ENCODE peak calls at places on chromosomes 2 and 18, in ten cellular contexts. One of them, this sample, is unnamed.

GRCh38 chr2:66872056-66872821 is 437.3 kb downstream of the MEIS1 start:
- DNase-seq in right cardiac atrium: no peak
- DNase-seq in HL-60: no peak
- DNase-seq in bronchial epithelial cell: peak; percentile 35
- DNase-seq in CD8-positive, alpha-beta memory T cell: no peak
- DNase-seq in left lung: no peak
- DNase-seq in mesenchymal stem cell: peak; percentile 76
- DNase-seq in MM.1S: no peak
- DNase-seq in AG04450: peak; percentile 41
- DNase-seq in CD8-positive, alpha-beta T cell: no peak
- DNase-seq in this sample: no peak

GRCh38 chr18:62807406-62807805 is 92.1 kb downstream of the PHLPP1 start:
- DNase-seq in right cardiac atrium: no peak
- DNase-seq in HL-60: peak; percentile 80
- DNase-seq in bronchial epithelial cell: no peak
- DNase-seq in CD8-positive, alpha-beta memory T cell: no peak
- DNase-seq in left lung: no peak
- DNase-seq in mesenchymal stem cell: no peak
- DNase-seq in MM.1S: no peak
- DNase-seq in AG04450: no peak
- DNase-seq in CD8-positive, alpha-beta T cell: no peak
- DNase-seq in this sample: no peak

GRCh38 chr2:100865819-100866462 is 46.0 kb downstream of the NPAS2 start:
- DNase-seq in right cardiac atrium: no peak
- DNase-seq in HL-60: no peak
- DNase-seq in bronchial epithelial cell: peak; percentile 83
- DNase-seq in CD8-positive, alpha-beta memory T cell: no peak
- DNase-seq in left lung: no peak
- DNase-seq in mesenchymal stem cell: peak; percentile 84
- DNase-seq in MM.1S: no peak
- DNase-seq in AG04450: no peak
- DNase-seq in CD8-positive, alpha-beta T cell: no peak
- DNase-seq in this sample: no peak

GRCh38 chr2:132267372-132267771 is 105.6 kb upstream of the ANKRD30BL start:
- DNase-seq in right cardiac atrium: no peak
- DNase-seq in HL-60: no peak
- DNase-seq in bronchial epithelial cell: no peak
- DNase-seq in CD8-positive, alpha-beta memory T cell: no peak
- DNase-seq in left lung: no peak
- DNase-seq in mesenchymal stem cell: peak; percentile 9
- DNase-seq in MM.1S: peak; percentile 63
- DNase-seq in AG04450: no peak
- DNase-seq in CD8-positive, alpha-beta T cell: no peak
- DNase-seq in this sample: no peak

GRCh38 chr2:37080674-37081073 is 3.5 kb downstream of the HEATR5B start:
- DNase-seq in right cardiac atrium: no peak
- DNase-seq in HL-60: no peak
- DNase-seq in bronchial epithelial cell: no peak
- DNase-seq in CD8-positive, alpha-beta memory T cell: no peak
- DNase-seq in left lung: no peak
- DNase-seq in mesenchymal stem cell: no peak
- DNase-seq in MM.1S: no peak
- DNase-seq in AG04450: no peak
- DNase-seq in CD8-positive, alpha-beta T cell: no peak
- DNase-seq in this sample: no peak

GRCh38 chr2:54558976-54559410 is 102.9 kb downstream of the SPTBN1 start:
- DNase-seq in right cardiac atrium: no peak
- DNase-seq in HL-60: no peak
- DNase-seq in bronchial epithelial cell: no peak
- DNase-seq in CD8-positive, alpha-beta memory T cell: no peak
- DNase-seq in left lung: no peak
- DNase-seq in mesenchymal stem cell: peak; percentile 47
- DNase-seq in MM.1S: no peak
- DNase-seq in AG04450: no peak
- DNase-seq in CD8-positive, alpha-beta T cell: no peak
- DNase-seq in this sample: no peak

GRCh38 chr2:11550901-11551568 is 17.2 kb downstream of the GREB1 start:
- DNase-seq in right cardiac atrium: no peak
- DNase-seq in HL-60: no peak
- DNase-seq in bronchial epithelial cell: no peak
- DNase-seq in CD8-positive, alpha-beta memory T cell: no peak
- DNase-seq in left lung: no peak
- DNase-seq in mesenchymal stem cell: no peak
- DNase-seq in MM.1S: no peak
- DNase-seq in AG04450: no peak
- DNase-seq in CD8-positive, alpha-beta T cell: no peak
- DNase-seq in this sample: no peak

GRCh38 chr18:21341141-21341540 is 99.1 kb downstream of the GREB1L start:
- DNase-seq in right cardiac atrium: no peak
- DNase-seq in HL-60: no peak
- DNase-seq in bronchial epithelial cell: peak; percentile 40
- DNase-seq in CD8-positive, alpha-beta memory T cell: no peak
- DNase-seq in left lung: no peak
- DNase-seq in mesenchymal stem cell: no peak
- DNase-seq in MM.1S: no peak
- DNase-seq in AG04450: no peak
- DNase-seq in CD8-positive, alpha-beta T cell: no peak
- DNase-seq in this sample: no peak

GRCh38 chr2:109702250-109702985 is 88.3 kb downstream of the SOWAHC start:
- DNase-seq in right cardiac atrium: no peak
- DNase-seq in HL-60: no peak
- DNase-seq in bronchial epithelial cell: peak; percentile 99
- DNase-seq in CD8-positive, alpha-beta memory T cell: no peak
- DNase-seq in left lung: no peak
- DNase-seq in mesenchymal stem cell: peak; percentile 62
- DNase-seq in MM.1S: no peak
- DNase-seq in AG04450: no peak
- DNase-seq in CD8-positive, alpha-beta T cell: no peak
- DNase-seq in this sample: no peak

GRCh38 chr2:200479617-200480292 is 30.1 kb downstream of the KCTD18 start:
- DNase-seq in right cardiac atrium: no peak
- DNase-seq in HL-60: no peak
- DNase-seq in bronchial epithelial cell: peak; percentile 66
- DNase-seq in CD8-positive, alpha-beta memory T cell: no peak
- DNase-seq in left lung: no peak
- DNase-seq in mesenchymal stem cell: peak; percentile 76
- DNase-seq in MM.1S: no peak
- DNase-seq in AG04450: peak; percentile 54
- DNase-seq in CD8-positive, alpha-beta T cell: no peak
- DNase-seq in this sample: no peak

DNA sequence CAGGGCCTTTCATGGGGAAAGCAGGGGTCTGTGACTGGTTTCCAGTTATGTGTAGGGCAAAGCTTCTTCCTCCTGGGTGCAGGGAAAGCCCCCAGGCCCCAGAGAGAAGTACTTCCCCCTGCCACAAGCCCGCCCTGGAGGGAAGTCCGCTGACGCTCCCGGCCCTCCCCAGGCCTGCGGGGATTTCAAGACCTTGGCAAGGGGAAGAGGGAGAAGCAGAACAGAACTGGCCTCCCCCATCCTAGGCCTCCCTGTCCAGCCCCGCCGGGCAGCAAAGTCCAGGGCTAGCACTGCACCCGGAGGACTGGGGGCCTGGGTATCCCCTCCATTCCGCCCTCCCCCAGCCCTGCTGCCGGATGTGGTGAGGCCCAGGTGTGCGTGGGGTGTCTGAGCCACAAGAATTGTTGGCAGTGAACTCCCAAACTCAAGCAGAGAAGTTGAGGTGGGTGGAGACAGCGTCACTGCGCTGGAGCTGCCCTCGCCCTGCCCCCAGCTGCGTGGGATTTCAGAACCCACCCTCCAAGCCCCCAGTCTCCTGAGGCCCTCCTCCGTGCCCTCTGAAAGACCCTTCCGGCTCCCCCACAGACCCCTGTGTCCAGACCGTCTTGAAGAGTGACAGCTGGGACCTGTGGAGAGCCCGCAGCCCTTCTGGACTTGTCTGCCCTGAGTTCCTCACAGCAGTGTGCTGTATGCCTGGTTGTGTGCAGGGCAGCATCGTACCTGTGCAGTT is 1.1 kb upstream of the DUSP2 start:
- DNase-seq in right cardiac atrium: peak; percentile 81
- DNase-seq in HL-60: peak; percentile 70
- DNase-seq in bronchial epithelial cell: peak; percentile 52
- DNase-seq in CD8-positive, alpha-beta memory T cell: peak; percentile 84
- DNase-seq in left lung: peak; percentile 94
- DNase-seq in mesenchymal stem cell: no peak
- DNase-seq in MM.1S: peak; percentile 80
- DNase-seq in AG04450: no peak
- DNase-seq in CD8-positive, alpha-beta T cell: peak; percentile 75
- DNase-seq in this sample: peak; percentile 85
- H3K4me3 ChIP-seq in right cardiac atrium: no peak overlapping the region
- H3K4me3 ChIP-seq in HL-60: peak overlapping the region; percentile 58
- H3K4me3 ChIP-seq in bronchial epithelial cell: no peak overlapping the region
- H3K4me3 ChIP-seq in CD8-positive, alpha-beta memory T cell: peak overlapping the region; percentile 89
- H3K4me3 ChIP-seq in left lung: no peak overlapping the region
- H3K4me3 ChIP-seq in mesenchymal stem cell: no peak overlapping the region
- H3K4me3 ChIP-seq in MM.1S: peak overlapping the region; percentile 73
- H3K4me3 ChIP-seq in AG04450: no peak overlapping the region
- H3K4me3 ChIP-seq in CD8-positive, alpha-beta T cell: peak overlapping the region; percentile 91
- H3K4me3 ChIP-seq in this sample: no peak overlapping the region

GRCh38 chr18:51191139-51191717 is 6.3 kb downstream of the MEX3C start:
- DNase-seq in right cardiac atrium: no peak
- DNase-seq in HL-60: no peak
- DNase-seq in bronchial epithelial cell: no peak
- DNase-seq in CD8-positive, alpha-beta memory T cell: no peak
- DNase-seq in left lung: no peak
- DNase-seq in mesenchymal stem cell: no peak
- DNase-seq in MM.1S: peak; percentile 50
- DNase-seq in AG04450: no peak
- DNase-seq in CD8-positive, alpha-beta T cell: peak; percentile 16
- DNase-seq in this sample: no peak
- H3K4me3 ChIP-seq in right cardiac atrium: no peak overlapping the region
- H3K4me3 ChIP-seq in HL-60: no peak overlapping the region
- H3K4me3 ChIP-seq in bronchial epithelial cell: no peak overlapping the region
- H3K4me3 ChIP-seq in CD8-positive, alpha-beta memory T cell: no peak overlapping the region
- H3K4me3 ChIP-seq in left lung: no peak overlapping the region
- H3K4me3 ChIP-seq in mesenchymal stem cell: no peak overlapping the region
- H3K4me3 ChIP-seq in MM.1S: no peak overlapping the region
- H3K4me3 ChIP-seq in AG04450: no peak overlapping the region
- H3K4me3 ChIP-seq in CD8-positive, alpha-beta T cell: no peak overlapping the region
- H3K4me3 ChIP-seq in this sample: no peak overlapping the region

GRCh38 chr18:56248613-56249235 is 389.7 kb downstream of the TXNL1 start:
- DNase-seq in right cardiac atrium: no peak
- DNase-seq in HL-60: no peak
- DNase-seq in bronchial epithelial cell: no peak
- DNase-seq in CD8-positive, alpha-beta memory T cell: no peak
- DNase-seq in left lung: no peak
- DNase-seq in mesenchymal stem cell: no peak
- DNase-seq in MM.1S: peak; percentile 76
- DNase-seq in AG04450: no peak
- DNase-seq in CD8-positive, alpha-beta T cell: no peak
- DNase-seq in this sample: no peak

GRCh38 chr18:56240405-56240804 is 398.0 kb downstream of the TXNL1 start:
- DNase-seq in right cardiac atrium: no peak
- DNase-seq in HL-60: no peak
- DNase-seq in bronchial epithelial cell: peak; percentile 2
- DNase-seq in CD8-positive, alpha-beta memory T cell: no peak
- DNase-seq in left lung: no peak
- DNase-seq in mesenchymal stem cell: peak; percentile 17
- DNase-seq in MM.1S: no peak
- DNase-seq in AG04450: peak; percentile 92
- DNase-seq in CD8-positive, alpha-beta T cell: no peak
- DNase-seq in this sample: no peak

GRCh38 chr18:56246912-56247311 is 391.5 kb downstream of the TXNL1 start:
- DNase-seq in right cardiac atrium: no peak
- DNase-seq in HL-60: no peak
- DNase-seq in bronchial epithelial cell: no peak
- DNase-seq in CD8-positive, alpha-beta memory T cell: no peak
- DNase-seq in left lung: no peak
- DNase-seq in mesenchymal stem cell: no peak
- DNase-seq in MM.1S: no peak
- DNase-seq in AG04450: no peak
- DNase-seq in CD8-positive, alpha-beta T cell: no peak
- DNase-seq in this sample: no peak

DNA sequence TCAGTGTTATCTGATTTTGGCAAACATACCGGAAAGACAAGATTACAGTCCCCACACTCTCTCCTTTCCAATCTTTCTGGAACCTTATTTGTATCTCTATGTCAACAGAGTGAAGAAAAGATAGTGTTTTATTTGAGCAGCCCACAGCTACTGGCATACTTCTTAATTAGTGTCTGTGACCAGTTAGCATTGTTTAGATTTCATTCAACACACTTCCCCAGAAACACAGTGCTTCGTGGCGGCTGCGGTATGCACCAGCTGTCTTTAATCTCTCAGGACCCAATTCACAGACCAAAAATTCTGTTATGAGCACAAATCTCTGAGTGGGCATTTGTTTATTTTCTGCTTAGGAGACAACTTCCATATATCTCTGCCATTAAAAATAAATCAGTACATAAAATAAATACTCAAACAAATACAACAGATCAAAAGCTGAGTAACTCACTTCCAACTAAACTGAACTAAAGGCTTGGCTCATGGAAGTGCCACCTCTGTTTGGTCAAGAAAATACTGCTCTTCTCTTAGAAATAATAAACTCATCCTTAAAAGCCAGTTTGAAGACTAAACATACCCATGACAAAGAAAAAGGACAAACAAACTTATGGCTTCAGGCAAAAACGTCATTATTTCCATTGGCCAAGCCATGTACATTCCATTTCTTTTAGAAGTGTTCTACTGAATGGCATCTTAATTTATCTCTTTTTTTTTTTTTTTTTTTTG is 392.4 kb downstream of the TXNL1 start:
- DNase-seq in right cardiac atrium: peak; percentile 34
- DNase-seq in HL-60: no peak
- DNase-seq in bronchial epithelial cell: no peak
- DNase-seq in CD8-positive, alpha-beta memory T cell: no peak
- DNase-seq in left lung: no peak
- DNase-seq in mesenchymal stem cell: peak; percentile 78
- DNase-seq in MM.1S: no peak
- DNase-seq in AG04450: peak; percentile 44
- DNase-seq in CD8-positive, alpha-beta T cell: no peak
- DNase-seq in this sample: no peak
- H3K4me3 ChIP-seq in right cardiac atrium: no peak overlapping the region
- H3K4me3 ChIP-seq in HL-60: no peak overlapping the region
- H3K4me3 ChIP-seq in bronchial epithelial cell: no peak overlapping the region
- H3K4me3 ChIP-seq in CD8-positive, alpha-beta memory T cell: no peak overlapping the region
- H3K4me3 ChIP-seq in left lung: no peak overlapping the region
- H3K4me3 ChIP-seq in mesenchymal stem cell: no peak overlapping the region
- H3K4me3 ChIP-seq in MM.1S: no peak overlapping the region
- H3K4me3 ChIP-seq in AG04450: no peak overlapping the region
- H3K4me3 ChIP-seq in CD8-positive, alpha-beta T cell: no peak overlapping the region
- H3K4me3 ChIP-seq in this sample: no peak overlapping the region

DNA sequence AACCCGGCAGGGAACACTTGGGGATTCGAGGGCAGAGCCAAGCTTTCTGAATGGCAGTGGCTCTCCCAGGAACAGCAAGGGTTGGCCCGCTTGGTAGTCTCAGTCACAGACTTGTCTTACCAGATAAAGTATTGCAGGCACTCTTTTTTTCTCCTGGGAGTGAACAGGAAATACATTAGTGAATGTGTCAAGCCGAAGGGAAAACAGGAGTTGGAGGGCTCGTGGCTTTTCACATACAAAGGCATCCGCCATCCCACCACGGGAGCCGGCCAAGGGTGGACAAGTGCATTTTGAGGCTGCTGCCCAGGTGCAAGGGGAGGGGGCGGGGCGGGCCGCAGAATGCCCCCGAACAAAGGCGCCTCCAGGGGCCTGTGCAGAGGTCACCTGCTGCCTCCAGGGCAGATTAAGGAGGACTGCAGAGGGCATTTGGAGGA is 163.3 kb upstream of the SIX3 start:
- DNase-seq in right cardiac atrium: peak; percentile 50
- DNase-seq in HL-60: no peak
- DNase-seq in bronchial epithelial cell: no peak
- DNase-seq in CD8-positive, alpha-beta memory T cell: no peak
- DNase-seq in left lung: no peak
- DNase-seq in mesenchymal stem cell: no peak
- DNase-seq in MM.1S: no peak
- DNase-seq in AG04450: no peak
- DNase-seq in CD8-positive, alpha-beta T cell: no peak
- DNase-seq in this sample: no peak
- H3K4me3 ChIP-seq in right cardiac atrium: no peak overlapping the region
- H3K4me3 ChIP-seq in HL-60: no peak overlapping the region
- H3K4me3 ChIP-seq in bronchial epithelial cell: no peak overlapping the region
- H3K4me3 ChIP-seq in CD8-positive, alpha-beta memory T cell: no peak overlapping the region
- H3K4me3 ChIP-seq in left lung: no peak overlapping the region
- H3K4me3 ChIP-seq in mesenchymal stem cell: no peak overlapping the region
- H3K4me3 ChIP-seq in MM.1S: no peak overlapping the region
- H3K4me3 ChIP-seq in AG04450: no peak overlapping the region
- H3K4me3 ChIP-seq in CD8-positive, alpha-beta T cell: no peak overlapping the region
- H3K4me3 ChIP-seq in this sample: no peak overlapping the region